ENCODE peak calls at places on chromosomes 5 and 9, in nine cellular contexts. One of them, this sample, is unnamed.

GRCh38 chr5:42057254-42057690 is 132.2 kb downstream of the FBXO4 start:
- DNase-seq in H9: peak; percentile 73
- DNase-seq in T-cell: peak; percentile 42
- DNase-seq in NCI-H510A treated with DMSO at 0.1 percent for 48 hours: peak; percentile 33
- DNase-seq in HT1080: peak; percentile 52
- DNase-seq in GM04504: peak; percentile 9
- DNase-seq in effector memory CD4-positive, alpha-beta T cell: peak; percentile 16
- DNase-seq in stimulated activated CD4-positive, alpha-beta T cell treated with anti-CD3 and anti-CD28 coated beads, Interleukin-12 subunit alpha, Interleukin-12 subunit beta, amount 100 ng/mL, for 4 hours: peak; percentile 21
- DNase-seq in astrocyte of the cerebellum: peak; percentile 6
- DNase-seq in this sample: peak; percentile 89

GRCh38 chr5:163914911-163915310 is 409.5 kb downstream of the MAT2B start:
- DNase-seq in H9: peak; percentile 29
- DNase-seq in T-cell: no peak
- DNase-seq in NCI-H510A treated with DMSO at 0.1 percent for 48 hours: no peak
- DNase-seq in HT1080: no peak
- DNase-seq in GM04504: no peak
- DNase-seq in effector memory CD4-positive, alpha-beta T cell: no peak
- DNase-seq in stimulated activated CD4-positive, alpha-beta T cell treated with anti-CD3 and anti-CD28 coated beads, Interleukin-12 subunit alpha, Interleukin-12 subunit beta, amount 100 ng/mL, for 4 hours: no peak
- DNase-seq in astrocyte of the cerebellum: no peak
- DNase-seq in this sample: no peak

GRCh38 chr5:179294891-179295777 is 50.1 kb downstream of the ADAMTS2 start:
- DNase-seq in H9: no peak
- DNase-seq in T-cell: no peak
- DNase-seq in NCI-H510A treated with DMSO at 0.1 percent for 48 hours: no peak
- DNase-seq in HT1080: no peak
- DNase-seq in GM04504: peak; percentile 79
- DNase-seq in effector memory CD4-positive, alpha-beta T cell: no peak
- DNase-seq in stimulated activated CD4-positive, alpha-beta T cell treated with anti-CD3 and anti-CD28 coated beads, Interleukin-12 subunit alpha, Interleukin-12 subunit beta, amount 100 ng/mL, for 4 hours: no peak
- DNase-seq in astrocyte of the cerebellum: no peak
- DNase-seq in this sample: no peak

GRCh38 chr9:87137718-87138117 is 190.4 kb upstream of the GAS1 start:
- DNase-seq in H9: no peak
- DNase-seq in T-cell: no peak
- DNase-seq in NCI-H510A treated with DMSO at 0.1 percent for 48 hours: no peak
- DNase-seq in HT1080: no peak
- DNase-seq in GM04504: no peak
- DNase-seq in effector memory CD4-positive, alpha-beta T cell: no peak
- DNase-seq in stimulated activated CD4-positive, alpha-beta T cell treated with anti-CD3 and anti-CD28 coated beads, Interleukin-12 subunit alpha, Interleukin-12 subunit beta, amount 100 ng/mL, for 4 hours: no peak
- DNase-seq in astrocyte of the cerebellum: no peak
- DNase-seq in this sample: no peak

GRCh38 chr5:95955996-95956899 is 5.4 kb downstream of the ELL2 start:
- DNase-seq in H9: no peak
- DNase-seq in T-cell: no peak
- DNase-seq in NCI-H510A treated with DMSO at 0.1 percent for 48 hours: no peak
- DNase-seq in HT1080: no peak
- DNase-seq in GM04504: no peak
- DNase-seq in effector memory CD4-positive, alpha-beta T cell: no peak
- DNase-seq in stimulated activated CD4-positive, alpha-beta T cell treated with anti-CD3 and anti-CD28 coated beads, Interleukin-12 subunit alpha, Interleukin-12 subunit beta, amount 100 ng/mL, for 4 hours: no peak
- DNase-seq in astrocyte of the cerebellum: peak; percentile 31
- DNase-seq in this sample: no peak

GRCh38 chr5:175718401-175719108 is 60.7 kb downstream of the HRH2 start:
- DNase-seq in H9: no peak
- DNase-seq in T-cell: peak; percentile 24
- DNase-seq in NCI-H510A treated with DMSO at 0.1 percent for 48 hours: peak; percentile 4
- DNase-seq in HT1080: peak; percentile 44
- DNase-seq in GM04504: no peak
- DNase-seq in effector memory CD4-positive, alpha-beta T cell: peak; percentile 9
- DNase-seq in stimulated activated CD4-positive, alpha-beta T cell treated with anti-CD3 and anti-CD28 coated beads, Interleukin-12 subunit alpha, Interleukin-12 subunit beta, amount 100 ng/mL, for 4 hours: peak; percentile 74
- DNase-seq in astrocyte of the cerebellum: no peak
- DNase-seq in this sample: peak; percentile 79

GRCh38 chr9:72589684-72590555 is 68.5 kb downstream of the TMC1 start:
- DNase-seq in H9: no peak
- DNase-seq in T-cell: no peak
- DNase-seq in NCI-H510A treated with DMSO at 0.1 percent for 48 hours: no peak
- DNase-seq in HT1080: no peak
- DNase-seq in GM04504: no peak
- DNase-seq in effector memory CD4-positive, alpha-beta T cell: no peak
- DNase-seq in stimulated activated CD4-positive, alpha-beta T cell treated with anti-CD3 and anti-CD28 coated beads, Interleukin-12 subunit alpha, Interleukin-12 subunit beta, amount 100 ng/mL, for 4 hours: no peak
- DNase-seq in astrocyte of the cerebellum: no peak
- DNase-seq in this sample: no peak

GRCh38 chr9:2726620-2727335 is 9.5 kb downstream of the KCNV2 start:
- DNase-seq in H9: no peak
- DNase-seq in T-cell: no peak
- DNase-seq in NCI-H510A treated with DMSO at 0.1 percent for 48 hours: no peak
- DNase-seq in HT1080: peak; percentile 79
- DNase-seq in GM04504: no peak
- DNase-seq in effector memory CD4-positive, alpha-beta T cell: no peak
- DNase-seq in stimulated activated CD4-positive, alpha-beta T cell treated with anti-CD3 and anti-CD28 coated beads, Interleukin-12 subunit alpha, Interleukin-12 subunit beta, amount 100 ng/mL, for 4 hours: no peak
- DNase-seq in astrocyte of the cerebellum: no peak
- DNase-seq in this sample: no peak

GRCh38 chr5:150498501-150498900 is 9.4 kb upstream of the NDST1 start:
- DNase-seq in H9: peak; percentile 58
- DNase-seq in T-cell: no peak
- DNase-seq in NCI-H510A treated with DMSO at 0.1 percent for 48 hours: peak; percentile 27
- DNase-seq in HT1080: no peak
- DNase-seq in GM04504: no peak
- DNase-seq in effector memory CD4-positive, alpha-beta T cell: no peak
- DNase-seq in stimulated activated CD4-positive, alpha-beta T cell treated with anti-CD3 and anti-CD28 coated beads, Interleukin-12 subunit alpha, Interleukin-12 subunit beta, amount 100 ng/mL, for 4 hours: no peak
- DNase-seq in astrocyte of the cerebellum: no peak
- DNase-seq in this sample: peak; percentile 63

GRCh38 chr5:144361406-144361805 is 190.7 kb downstream of the KCTD16 start:
- DNase-seq in H9: no peak
- DNase-seq in T-cell: no peak
- DNase-seq in NCI-H510A treated with DMSO at 0.1 percent for 48 hours: no peak
- DNase-seq in HT1080: no peak
- DNase-seq in GM04504: no peak
- DNase-seq in effector memory CD4-positive, alpha-beta T cell: no peak
- DNase-seq in stimulated activated CD4-positive, alpha-beta T cell treated with anti-CD3 and anti-CD28 coated beads, Interleukin-12 subunit alpha, Interleukin-12 subunit beta, amount 100 ng/mL, for 4 hours: no peak
- DNase-seq in astrocyte of the cerebellum: no peak
- DNase-seq in this sample: no peak

GRCh38 chr9:124343533-124344290 is 71.5 kb downstream of the PSMB7 start:
- DNase-seq in H9: no peak
- DNase-seq in T-cell: no peak
- DNase-seq in NCI-H510A treated with DMSO at 0.1 percent for 48 hours: no peak
- DNase-seq in HT1080: no peak
- DNase-seq in GM04504: no peak
- DNase-seq in effector memory CD4-positive, alpha-beta T cell: no peak
- DNase-seq in stimulated activated CD4-positive, alpha-beta T cell treated with anti-CD3 and anti-CD28 coated beads, Interleukin-12 subunit alpha, Interleukin-12 subunit beta, amount 100 ng/mL, for 4 hours: no peak
- DNase-seq in astrocyte of the cerebellum: no peak
- DNase-seq in this sample: no peak

GRCh38 chr9:78620764-78621163 is 323.8 kb downstream of the PSAT1 start:
- DNase-seq in H9: no peak
- DNase-seq in T-cell: no peak
- DNase-seq in NCI-H510A treated with DMSO at 0.1 percent for 48 hours: no peak
- DNase-seq in HT1080: peak; percentile 79
- DNase-seq in GM04504: peak; percentile 60
- DNase-seq in effector memory CD4-positive, alpha-beta T cell: no peak
- DNase-seq in stimulated activated CD4-positive, alpha-beta T cell treated with anti-CD3 and anti-CD28 coated beads, Interleukin-12 subunit alpha, Interleukin-12 subunit beta, amount 100 ng/mL, for 4 hours: no peak
- DNase-seq in astrocyte of the cerebellum: peak; percentile 29
- DNase-seq in this sample: no peak

GRCh38 chr5:89028579-89029272 is 145.7 kb upstream of the MEF2C start:
- DNase-seq in H9: no peak
- DNase-seq in T-cell: no peak
- DNase-seq in NCI-H510A treated with DMSO at 0.1 percent for 48 hours: no peak
- DNase-seq in HT1080: peak; percentile 68
- DNase-seq in GM04504: peak; percentile 6
- DNase-seq in effector memory CD4-positive, alpha-beta T cell: no peak
- DNase-seq in stimulated activated CD4-positive, alpha-beta T cell treated with anti-CD3 and anti-CD28 coated beads, Interleukin-12 subunit alpha, Interleukin-12 subunit beta, amount 100 ng/mL, for 4 hours: no peak
- DNase-seq in astrocyte of the cerebellum: no peak
- DNase-seq in this sample: no peak

GRCh38 chr5:153613143-153613542 is 122.7 kb downstream of the GRIA1 start:
- DNase-seq in H9: no peak
- DNase-seq in T-cell: no peak
- DNase-seq in NCI-H510A treated with DMSO at 0.1 percent for 48 hours: no peak
- DNase-seq in HT1080: no peak
- DNase-seq in GM04504: no peak
- DNase-seq in effector memory CD4-positive, alpha-beta T cell: no peak
- DNase-seq in stimulated activated CD4-positive, alpha-beta T cell treated with anti-CD3 and anti-CD28 coated beads, Interleukin-12 subunit alpha, Interleukin-12 subunit beta, amount 100 ng/mL, for 4 hours: no peak
- DNase-seq in astrocyte of the cerebellum: no peak
- DNase-seq in this sample: no peak

GRCh38 chr5:35198681-35199080 is 31.6 kb downstream of the PRLR start:
- DNase-seq in H9: no peak
- DNase-seq in T-cell: no peak
- DNase-seq in NCI-H510A treated with DMSO at 0.1 percent for 48 hours: no peak
- DNase-seq in HT1080: no peak
- DNase-seq in GM04504: peak; percentile 62
- DNase-seq in effector memory CD4-positive, alpha-beta T cell: no peak
- DNase-seq in stimulated activated CD4-positive, alpha-beta T cell treated with anti-CD3 and anti-CD28 coated beads, Interleukin-12 subunit alpha, Interleukin-12 subunit beta, amount 100 ng/mL, for 4 hours: no peak
- DNase-seq in astrocyte of the cerebellum: no peak
- DNase-seq in this sample: peak; percentile 65

GRCh38 chr5:179549973-179550510 is 312 bp upstream of the RUFY1 start:
- DNase-seq in H9: no peak
- DNase-seq in T-cell: no peak
- DNase-seq in NCI-H510A treated with DMSO at 0.1 percent for 48 hours: no peak
- DNase-seq in HT1080: peak; percentile 17
- DNase-seq in GM04504: no peak
- DNase-seq in effector memory CD4-positive, alpha-beta T cell: no peak
- DNase-seq in stimulated activated CD4-positive, alpha-beta T cell treated with anti-CD3 and anti-CD28 coated beads, Interleukin-12 subunit alpha, Interleukin-12 subunit beta, amount 100 ng/mL, for 4 hours: no peak
- DNase-seq in astrocyte of the cerebellum: no peak
- DNase-seq in this sample: no peak

GRCh38 chr9:70945301-70945700 is 176.1 kb downstream of the TRPM3 start:
- DNase-seq in H9: no peak
- DNase-seq in T-cell: no peak
- DNase-seq in NCI-H510A treated with DMSO at 0.1 percent for 48 hours: no peak
- DNase-seq in HT1080: no peak
- DNase-seq in GM04504: no peak
- DNase-seq in effector memory CD4-positive, alpha-beta T cell: no peak
- DNase-seq in stimulated activated CD4-positive, alpha-beta T cell treated with anti-CD3 and anti-CD28 coated beads, Interleukin-12 subunit alpha, Interleukin-12 subunit beta, amount 100 ng/mL, for 4 hours: no peak
- DNase-seq in astrocyte of the cerebellum: no peak
- DNase-seq in this sample: no peak

GRCh38 chr9:121541256-121541655 is 41.6 kb upstream of the GGTA1 start:
- DNase-seq in H9: no peak
- DNase-seq in T-cell: no peak
- DNase-seq in NCI-H510A treated with DMSO at 0.1 percent for 48 hours: no peak
- DNase-seq in HT1080: no peak
- DNase-seq in GM04504: no peak
- DNase-seq in effector memory CD4-positive, alpha-beta T cell: no peak
- DNase-seq in stimulated activated CD4-positive, alpha-beta T cell treated with anti-CD3 and anti-CD28 coated beads, Interleukin-12 subunit alpha, Interleukin-12 subunit beta, amount 100 ng/mL, for 4 hours: no peak
- DNase-seq in astrocyte of the cerebellum: no peak
- DNase-seq in this sample: no peak